ENCODE peak calls at places on chromosomes 11 and 22, in five cellular contexts. A is sigmoid colon, B is ovary, L is tibial nerve, D is tibial artery. Q is an unnamed sample. For H3K4me1, the result is how much of the 10 kb centered on the place peaks cover.

GRCh38 chr22:33659423-33659822 is 260.9 kb downstream of the LARGE1 start:
- DNase-seq in A (peak), B (no peak), L (peak), D (no peak), Q (no peak)

GRCh38 chr22:40687706-40688105 is 8.4 kb downstream of the MCHR1 start:
- DNase-seq in A (no peak), B (no peak), L (no peak), D (no peak), Q (no peak)

GRCh38 chr11:130217133-130217631 is 57.6 kb downstream of the ST14 start:
- DNase-seq in A (no peak), B (no peak), L (no peak), D (no peak), Q (peak)

GRCh38 chr11:130371004-130371590 is 56.4 kb upstream of the ZBTB44 start:
- DNase-seq in A (no peak), B (no peak), L (no peak), D (no peak), Q (no peak)

GRCh38 chr22:40411506-40411861 is 41.1 kb downstream of the SGSM3 start:
- DNase-seq in A (no peak), B (no peak), L (no peak), D (peak), Q (peak)

GRCh38 chr22:46432164-46433068 is 96.9 kb downstream of the TRMU start:
- DNase-seq in A (no peak), B (no peak), L (no peak), D (no peak), Q (no peak)

GRCh38 chr11:58027341-58027740 is 3.4 kb upstream of the OR6Q1 start:
- DNase-seq in A (no peak), B (no peak), L (no peak), D (no peak), Q (no peak)

GRCh38 chr22:44450503-44450902 is 47.5 kb downstream of the RTL6 start:
- DNase-seq in A (no peak), B (no peak), L (no peak), D (no peak), Q (peak)

GRCh38 chr11:94504689-94505293 is 7.5 kb upstream of the C11orf97 start:
- DNase-seq in A (no peak), B (no peak), L (peak), D (no peak), Q (no peak)

GRCh38 chr11:94525933-94526332 is 13.7 kb downstream of the C11orf97 start:
- DNase-seq in A (peak), B (peak), L (peak), D (no peak), Q (peak)

GRCh38 chr11:69008774-69009440 is 4.1 kb downstream of the MRGPRF start:
- DNase-seq in A (peak), B (peak), L (peak), D (peak), Q (peak)

GRCh38 chr22:39233736-39234120 is 11.1 kb downstream of the PDGFB start:
- DNase-seq in A (no peak), B (no peak), L (no peak), D (no peak), Q (no peak)

GRCh38 chr11:44624761-44625221 is 59.3 kb downstream of the CD82 start:
- DNase-seq in A (peak), B (peak), L (no peak), D (no peak), Q (peak)

GRCh38 chr22:28207281-28208030 is 288.4 kb upstream of the PITPNB start:
- DNase-seq in A (no peak), B (no peak), L (no peak), D (no peak), Q (no peak)

GRCh38 chr11:77506857-77507256 is 33.0 kb upstream of the PAK1 start:
- DNase-seq in A (no peak), B (no peak), L (no peak), D (no peak), Q (no peak)

GRCh38 chr11:10930961-10931760 is 73.3 kb upstream of the ZBED5 start:
- DNase-seq in A (peak), B (peak), L (peak), D (peak), Q (peak)

GRCh38 chr11:77199346-77199745 is 71.3 kb downstream of the MYO7A start:
- DNase-seq in A (peak), B (peak), L (no peak), D (peak), Q (peak)

GRCh38 chr11:83681045-83681781 is 395.0 kb upstream of the CCDC90B start:
- DNase-seq in A (no peak), B (no peak), L (no peak), D (no peak), Q (no peak)

GRCh38 chr11:94774345-94774744 is 6.2 kb downstream of the AMOTL1 start:
- DNase-seq in A (no peak), B (no peak), L (no peak), D (no peak), Q (no peak)

GRCh38 chr11:15967966-15968365 is 388.4 kb downstream of the SOX6 start:
- DNase-seq in A (no peak), B (no peak), L (no peak), D (no peak), Q (no peak)

GRCh38 chr22:42993651-42994275 is 21.2 kb downstream of the PACSIN2 start:
- DNase-seq in A (peak), B (no peak), L (no peak), D (peak), Q (no peak)

GRCh38 chr22:42991010-42991651 is 23.8 kb downstream of the PACSIN2 start:
- DNase-seq in A (peak), B (no peak), L (no peak), D (peak), Q (no peak)

GRCh38 chr22:42992092-42992491 is 22.9 kb downstream of the PACSIN2 start:
- DNase-seq in A (peak), B (no peak), L (no peak), D (peak), Q (no peak)

GRCh38 chr22:42994276-42994916 is 20.6 kb downstream of the PACSIN2 start:
- DNase-seq in A (peak), B (no peak), L (no peak), D (no peak), Q (no peak)

DNA sequence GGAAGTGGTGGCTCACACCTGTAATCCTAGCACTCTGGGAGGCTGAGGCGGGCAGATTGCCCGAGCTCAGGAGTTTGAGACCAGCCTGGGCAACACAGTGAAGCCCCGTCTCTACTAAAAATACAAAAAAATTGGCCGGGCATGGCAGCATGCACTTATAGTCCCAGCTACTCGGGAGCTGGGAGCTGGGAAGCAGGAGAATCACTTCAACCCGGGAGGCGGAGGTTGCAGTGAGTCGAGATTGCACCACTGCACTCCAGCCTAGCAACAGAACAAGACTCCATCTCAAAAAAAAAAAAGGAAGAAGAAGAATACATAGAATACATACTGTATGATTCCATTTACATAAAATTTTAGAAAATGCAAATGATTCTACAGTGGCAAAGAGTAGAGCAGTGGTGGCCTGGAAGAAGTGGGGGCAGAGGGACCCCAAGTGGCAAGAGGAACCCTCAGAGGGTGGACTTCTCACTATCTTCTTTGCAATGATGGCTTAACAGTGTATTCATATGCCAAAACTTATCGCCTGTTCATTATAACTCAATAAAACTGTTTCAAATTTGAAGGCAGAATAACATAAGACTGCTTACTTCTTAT is 22.0 kb downstream of the PACSIN2 start:
- DNase-seq in A (peak), B (no peak), L (no peak), D (peak), Q (no peak)
- H3K4me3 ChIP-seq in A (peak), B (no peak), L (no peak), D (peak), Q (no peak)

DNA sequence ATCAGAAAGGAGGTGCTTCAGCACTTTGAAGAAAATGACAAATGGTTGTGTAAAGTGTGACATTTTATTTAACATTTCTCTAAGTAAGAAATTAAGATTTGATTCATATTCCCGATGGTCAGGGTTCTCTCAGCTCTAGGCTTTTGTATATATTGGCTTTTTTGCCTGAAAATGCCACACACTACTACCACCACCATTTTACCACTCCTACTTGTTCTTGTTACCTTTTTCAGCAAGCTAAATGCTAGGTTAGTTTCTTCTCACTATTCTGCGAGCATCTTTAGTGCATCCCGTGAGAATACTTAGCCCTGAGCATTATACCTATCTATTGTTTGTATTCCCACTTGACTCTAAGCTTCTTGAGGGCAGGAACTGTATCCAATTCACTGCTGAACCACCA is 177.6 kb upstream of the MTNR1B start:
- DNase-seq in A (no peak), B (no peak), L (no peak), D (no peak), Q (no peak)
- H3K4me1 ChIP-seq in A (under half), B (under half), L (under half), D (under half), Q (under half)

GRCh38 chr11:394858-395655 is 1.0 kb downstream of the PKP3 start:
- DNase-seq in A (no peak), B (no peak), L (no peak), D (no peak), Q (no peak)
- H3K4me3 ChIP-seq in A (peak), B (no peak), L (no peak), D (no peak), Q (peak)

DNA sequence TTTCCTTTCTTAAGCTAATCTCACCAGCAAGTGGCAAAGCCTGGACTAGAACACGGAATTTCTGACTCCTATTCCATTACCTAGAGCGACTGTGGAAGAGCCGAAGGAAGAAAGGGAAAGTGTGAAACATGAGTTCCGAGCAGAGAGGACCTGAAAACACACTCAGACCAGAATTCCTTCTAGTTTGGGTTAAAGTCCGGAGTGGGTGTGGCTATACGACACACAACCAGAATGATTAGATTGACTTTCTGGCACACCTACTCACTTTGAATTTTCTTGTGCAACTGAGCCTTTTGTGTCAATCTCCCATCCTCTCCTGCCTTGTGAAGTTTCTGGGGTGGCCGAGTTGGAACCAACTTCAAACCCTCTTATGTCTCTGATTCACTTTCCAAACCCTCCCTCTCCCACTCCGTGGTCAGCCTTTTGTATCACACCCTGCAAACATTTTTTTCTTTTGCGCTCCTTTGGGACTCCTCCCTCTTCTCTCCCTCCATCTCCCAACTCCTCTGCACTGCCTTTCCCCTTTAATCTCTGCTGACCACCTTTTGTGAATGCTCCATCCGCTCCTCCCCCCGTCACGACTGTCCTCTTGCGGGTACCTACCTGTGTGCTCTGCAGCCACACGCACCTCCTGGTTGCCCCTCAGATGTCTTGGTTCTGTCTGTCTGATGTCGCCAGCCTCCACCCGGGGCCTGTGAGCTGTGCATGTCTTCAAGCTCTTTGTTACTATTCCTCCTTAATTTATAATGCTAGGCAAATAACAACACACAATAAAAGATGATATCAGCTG is 86.3 kb upstream of the BLID start:
- DNase-seq in A (peak), B (peak), L (no peak), D (peak), Q (no peak)
- H3K4me1 ChIP-seq in A (under half), B (under half), L (half or more), D (half or more), Q (under half)

GRCh38 chr11:114346709-114347141 is 50.5 kb downstream of the NNMT start:
- DNase-seq in A (no peak), B (no peak), L (no peak), D (no peak), Q (no peak)
- H3K4me3 ChIP-seq in A (peak), B (no peak), L (no peak), D (no peak), Q (peak)

DNA sequence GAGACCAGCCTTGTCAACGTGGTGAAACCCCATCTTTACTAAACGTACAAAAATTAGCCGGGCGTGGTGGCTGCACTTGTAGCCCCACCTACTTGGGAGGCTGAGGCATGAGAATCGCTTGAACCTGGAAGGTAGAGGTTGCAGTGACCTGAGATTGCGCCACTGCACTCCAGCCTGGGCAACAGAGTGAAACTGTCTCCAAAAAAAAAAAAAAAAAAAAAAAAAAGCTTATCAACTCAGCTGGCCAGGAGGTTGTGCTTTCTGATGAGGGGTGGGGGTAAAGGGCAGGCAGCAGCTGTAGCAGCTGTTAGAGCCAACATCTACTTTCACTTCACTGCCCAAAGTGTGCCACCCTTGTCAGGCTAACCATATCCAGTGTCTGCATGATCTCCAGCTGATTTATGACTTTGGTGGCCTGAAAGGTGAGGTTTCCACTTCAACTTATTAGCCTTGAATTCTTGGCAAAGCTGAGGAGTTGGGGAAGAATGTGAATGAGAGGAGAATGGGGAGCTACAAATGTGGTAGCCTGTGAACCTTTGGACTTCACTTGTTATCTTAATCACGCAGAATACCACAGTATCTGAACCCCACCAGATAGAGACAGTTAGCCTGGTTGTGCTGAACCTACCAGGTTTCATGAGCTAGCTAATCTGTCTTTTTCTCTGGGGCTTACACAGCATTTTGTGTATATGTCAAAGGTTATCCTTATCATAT is 19.6 kb downstream of the RNF121 start:
- DNase-seq in A (no peak), B (no peak), L (no peak), D (no peak), Q (no peak)
- H3K4me1 ChIP-seq in A (under half), B (under half), L (under half), D (half or more), Q (under half)

DNA sequence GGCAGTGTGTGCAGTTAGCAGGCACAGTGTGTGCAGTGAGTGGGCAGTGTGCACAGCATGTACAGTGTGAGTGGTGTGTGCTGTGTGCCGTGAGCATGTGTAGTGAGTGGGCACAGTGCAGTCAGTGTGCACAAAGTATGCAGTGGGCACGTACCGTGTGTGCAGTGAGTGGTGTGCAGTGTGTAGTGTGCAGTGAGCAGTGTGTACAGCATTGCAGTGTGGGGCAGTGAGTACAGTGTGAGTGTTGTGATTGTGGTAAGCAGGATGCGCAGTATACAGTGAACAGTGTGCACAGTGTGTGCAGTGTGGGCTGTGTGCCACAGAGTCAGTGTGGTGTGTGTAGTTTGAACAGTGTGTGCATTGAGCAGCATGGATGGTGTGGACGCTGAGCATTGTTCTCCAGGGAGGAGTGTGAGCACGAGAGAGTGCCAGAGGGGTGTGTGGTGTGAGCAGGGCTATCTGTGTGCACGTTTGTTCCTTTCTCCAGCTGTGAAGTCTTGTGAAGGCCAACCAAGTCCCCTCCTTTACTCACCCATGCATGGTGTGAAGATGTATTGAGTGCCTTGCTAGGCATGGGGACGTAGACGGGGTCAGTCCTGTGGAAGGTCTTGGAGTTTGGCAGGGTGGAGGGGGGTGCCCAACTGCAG is 3.1 kb downstream of the SHANK3 start:
- DNase-seq in A (no peak), B (no peak), L (no peak), D (no peak), Q (no peak)
- H3K4me3 ChIP-seq in A (peak), B (no peak), L (no peak), D (peak), Q (peak)